ENCODE peak calls at places on chromosomes 11 and 22, in four cellular contexts. A is fibroblast of lung; R is activated CD4-positive, alpha-beta T cell treated with anti-CD3 and anti-CD28 coated beads, Interleukin-2, amount 50 U/mL, for 48 hours; H is caudate nucleus. W is an unnamed sample.

GRCh38 chr11:2316169-2316962 is 14.6 kb downstream of the TSPAN32 start:
- DNase-seq in H (no peak), R (no peak), A (no peak), W (no peak)

GRCh38 chr11:78957481-78958245 is 383.0 kb upstream of the NARS2 start:
- DNase-seq in H (no peak), A (peak; percentile 44), R (no peak), W (no peak)

GRCh38 chr22:37502342-37503182 is 16.4 kb upstream of the MFNG start:
- DNase-seq in A (no peak), R (no peak), H (no peak), W (no peak)

GRCh38 chr11:44861829-44862545 is 88.7 kb downstream of the TP53I11 start:
- DNase-seq in A (peak; percentile 99), R (peak; percentile 91), H (no peak), W (peak; percentile 100)

GRCh38 chr11:36254739-36255138 is 34.5 kb downstream of the COMMD9 start:
- DNase-seq in A (peak; percentile 47), R (no peak), H (no peak), W (peak; percentile 11)

GRCh38 chr11:66047541-66048365 is 1.2 kb downstream of the GAL3ST3 start:
- DNase-seq in H (no peak), A (peak; percentile 50), R (no peak), W (no peak)

GRCh38 chr11:67416416-67417335 is 1.2 kb downstream of the CARNS1 start:
- DNase-seq in H (no peak), A (no peak), R (peak; percentile 58), W (peak; percentile 60)

GRCh38 chr11:121466063-121466794 is 13.5 kb upstream of the SORL1-AS1 start:
- DNase-seq in A (peak; percentile 97), R (peak; percentile 75), H (no peak), W (peak; percentile 85)